ENCODE peak calls at places on chromosomes 13 and 19, in eight cellular contexts. One of them, this sample, is unnamed.

GRCh38 chr19:31348416-31349159 is 648 bp downstream of the TSHZ3 start:
- ATAC-seq in aorta: peak
- ATAC-seq in stimulated activated naive CD8-positive, alpha-beta T cell treated with anti-CD3 and anti-CD28 coated beads, Interleukin-15, Interleukin-2, amounts not matched to agents 100 U/mL and 50 U/mL, for 24 hours: no peak
- ATAC-seq in activated CD8-positive, alpha-beta T cell treated with anti-CD3 and anti-CD28 coated beads for 36 hours: peak
- ATAC-seq in WTC11: no peak
- ATAC-seq in RWPE2: peak
- ATAC-seq in activated T-cell treated with anti-CD3 and anti-CD28 coated beads, Interleukin-2, amount 50 U/mL, for 72 hours: peak
- ATAC-seq in HCT116: no peak
- ATAC-seq in this sample: peak

GRCh38 chr13:109155301-109155761 is 525.9 kb downstream of the MYO16 start:
- ATAC-seq in activated CD8-positive, alpha-beta T cell treated with anti-CD3 and anti-CD28 coated beads for 36 hours: no peak
- ATAC-seq in RWPE2: peak
- ATAC-seq in stimulated activated naive CD8-positive, alpha-beta T cell treated with anti-CD3 and anti-CD28 coated beads, Interleukin-15, Interleukin-2, amounts not matched to agents 100 U/mL and 50 U/mL, for 24 hours: no peak
- ATAC-seq in activated T-cell treated with anti-CD3 and anti-CD28 coated beads, Interleukin-2, amount 50 U/mL, for 72 hours: no peak
- ATAC-seq in WTC11: no peak
- ATAC-seq in aorta: peak
- ATAC-seq in HCT116: peak
- ATAC-seq in this sample: peak

GRCh38 chr19:8342684-8343482 is at the start of gene KANK3:
- ATAC-seq in activated CD8-positive, alpha-beta T cell treated with anti-CD3 and anti-CD28 coated beads for 36 hours: peak
- ATAC-seq in WTC11: peak
- ATAC-seq in stimulated activated naive CD8-positive, alpha-beta T cell treated with anti-CD3 and anti-CD28 coated beads, Interleukin-15, Interleukin-2, amounts not matched to agents 100 U/mL and 50 U/mL, for 24 hours: peak
- ATAC-seq in aorta: peak
- ATAC-seq in activated T-cell treated with anti-CD3 and anti-CD28 coated beads, Interleukin-2, amount 50 U/mL, for 72 hours: peak
- ATAC-seq in HCT116: peak
- ATAC-seq in RWPE2: peak
- ATAC-seq in this sample: peak

GRCh38 chr13:42375663-42376062 is 103.7 kb downstream of the AKAP11 start:
- ATAC-seq in activated T-cell treated with anti-CD3 and anti-CD28 coated beads, Interleukin-2, amount 50 U/mL, for 72 hours: no peak
- ATAC-seq in RWPE2: no peak
- ATAC-seq in WTC11: no peak
- ATAC-seq in activated CD8-positive, alpha-beta T cell treated with anti-CD3 and anti-CD28 coated beads for 36 hours: no peak
- ATAC-seq in HCT116: no peak
- ATAC-seq in aorta: no peak
- ATAC-seq in stimulated activated naive CD8-positive, alpha-beta T cell treated with anti-CD3 and anti-CD28 coated beads, Interleukin-15, Interleukin-2, amounts not matched to agents 100 U/mL and 50 U/mL, for 24 hours: no peak
- ATAC-seq in this sample: no peak

GRCh38 chr13:48318714-48319457 is 15.3 kb downstream of the RB1 start:
- ATAC-seq in RWPE2: no peak
- ATAC-seq in stimulated activated naive CD8-positive, alpha-beta T cell treated with anti-CD3 and anti-CD28 coated beads, Interleukin-15, Interleukin-2, amounts not matched to agents 100 U/mL and 50 U/mL, for 24 hours: no peak
- ATAC-seq in WTC11: no peak
- ATAC-seq in HCT116: no peak
- ATAC-seq in aorta: peak
- ATAC-seq in activated T-cell treated with anti-CD3 and anti-CD28 coated beads, Interleukin-2, amount 50 U/mL, for 72 hours: peak
- ATAC-seq in activated CD8-positive, alpha-beta T cell treated with anti-CD3 and anti-CD28 coated beads for 36 hours: peak
- ATAC-seq in this sample: peak

GRCh38 chr13:101747039-101747438 is 294.6 kb downstream of the ITGBL1 start:
- ATAC-seq in activated T-cell treated with anti-CD3 and anti-CD28 coated beads, Interleukin-2, amount 50 U/mL, for 72 hours: no peak
- ATAC-seq in RWPE2: no peak
- ATAC-seq in stimulated activated naive CD8-positive, alpha-beta T cell treated with anti-CD3 and anti-CD28 coated beads, Interleukin-15, Interleukin-2, amounts not matched to agents 100 U/mL and 50 U/mL, for 24 hours: no peak
- ATAC-seq in HCT116: no peak
- ATAC-seq in WTC11: no peak
- ATAC-seq in aorta: no peak
- ATAC-seq in activated CD8-positive, alpha-beta T cell treated with anti-CD3 and anti-CD28 coated beads for 36 hours: no peak
- ATAC-seq in this sample: no peak

GRCh38 chr13:98813993-98814392 is 61.5 kb upstream of the SLC15A1 start:
- ATAC-seq in HCT116: no peak
- ATAC-seq in aorta: no peak
- ATAC-seq in WTC11: no peak
- ATAC-seq in stimulated activated naive CD8-positive, alpha-beta T cell treated with anti-CD3 and anti-CD28 coated beads, Interleukin-15, Interleukin-2, amounts not matched to agents 100 U/mL and 50 U/mL, for 24 hours: no peak
- ATAC-seq in activated CD8-positive, alpha-beta T cell treated with anti-CD3 and anti-CD28 coated beads for 36 hours: no peak
- ATAC-seq in RWPE2: no peak
- ATAC-seq in activated T-cell treated with anti-CD3 and anti-CD28 coated beads, Interleukin-2, amount 50 U/mL, for 72 hours: peak
- ATAC-seq in this sample: no peak

GRCh38 chr13:103291693-103292572 is 225.7 kb upstream of the SLC10A2 start:
- ATAC-seq in HCT116: no peak
- ATAC-seq in activated CD8-positive, alpha-beta T cell treated with anti-CD3 and anti-CD28 coated beads for 36 hours: no peak
- ATAC-seq in stimulated activated naive CD8-positive, alpha-beta T cell treated with anti-CD3 and anti-CD28 coated beads, Interleukin-15, Interleukin-2, amounts not matched to agents 100 U/mL and 50 U/mL, for 24 hours: no peak
- ATAC-seq in WTC11: peak
- ATAC-seq in activated T-cell treated with anti-CD3 and anti-CD28 coated beads, Interleukin-2, amount 50 U/mL, for 72 hours: no peak
- ATAC-seq in aorta: no peak
- ATAC-seq in RWPE2: no peak
- ATAC-seq in this sample: no peak

GRCh38 chr19:44303976-44304568 is 753 bp downstream of the ZNF235 start:
- ATAC-seq in activated T-cell treated with anti-CD3 and anti-CD28 coated beads, Interleukin-2, amount 50 U/mL, for 72 hours: no peak
- ATAC-seq in WTC11: no peak
- ATAC-seq in stimulated activated naive CD8-positive, alpha-beta T cell treated with anti-CD3 and anti-CD28 coated beads, Interleukin-15, Interleukin-2, amounts not matched to agents 100 U/mL and 50 U/mL, for 24 hours: no peak
- ATAC-seq in HCT116: peak
- ATAC-seq in aorta: peak
- ATAC-seq in RWPE2: peak
- ATAC-seq in activated CD8-positive, alpha-beta T cell treated with anti-CD3 and anti-CD28 coated beads for 36 hours: peak
- ATAC-seq in this sample: no peak

GRCh38 chr13:100604909-100605308 is 16.3 kb upstream of the GGACT start:
- ATAC-seq in WTC11: no peak
- ATAC-seq in HCT116: no peak
- ATAC-seq in aorta: no peak
- ATAC-seq in activated CD8-positive, alpha-beta T cell treated with anti-CD3 and anti-CD28 coated beads for 36 hours: no peak
- ATAC-seq in stimulated activated naive CD8-positive, alpha-beta T cell treated with anti-CD3 and anti-CD28 coated beads, Interleukin-15, Interleukin-2, amounts not matched to agents 100 U/mL and 50 U/mL, for 24 hours: no peak
- ATAC-seq in RWPE2: no peak
- ATAC-seq in activated T-cell treated with anti-CD3 and anti-CD28 coated beads, Interleukin-2, amount 50 U/mL, for 72 hours: no peak
- ATAC-seq in this sample: no peak

GRCh38 chr13:35926859-35927530 is 204.2 kb downstream of the DCLK1 start:
- ATAC-seq in aorta: no peak
- ATAC-seq in stimulated activated naive CD8-positive, alpha-beta T cell treated with anti-CD3 and anti-CD28 coated beads, Interleukin-15, Interleukin-2, amounts not matched to agents 100 U/mL and 50 U/mL, for 24 hours: no peak
- ATAC-seq in activated T-cell treated with anti-CD3 and anti-CD28 coated beads, Interleukin-2, amount 50 U/mL, for 72 hours: no peak
- ATAC-seq in WTC11: no peak
- ATAC-seq in HCT116: no peak
- ATAC-seq in activated CD8-positive, alpha-beta T cell treated with anti-CD3 and anti-CD28 coated beads for 36 hours: no peak
- ATAC-seq in RWPE2: no peak
- ATAC-seq in this sample: peak

GRCh38 chr19:42595550-42596172 is 937 bp upstream of the CEACAM8 start:
- ATAC-seq in aorta: peak
- ATAC-seq in HCT116: no peak
- ATAC-seq in RWPE2: no peak
- ATAC-seq in stimulated activated naive CD8-positive, alpha-beta T cell treated with anti-CD3 and anti-CD28 coated beads, Interleukin-15, Interleukin-2, amounts not matched to agents 100 U/mL and 50 U/mL, for 24 hours: no peak
- ATAC-seq in activated T-cell treated with anti-CD3 and anti-CD28 coated beads, Interleukin-2, amount 50 U/mL, for 72 hours: no peak
- ATAC-seq in activated CD8-positive, alpha-beta T cell treated with anti-CD3 and anti-CD28 coated beads for 36 hours: no peak
- ATAC-seq in WTC11: no peak
- ATAC-seq in this sample: no peak

GRCh38 chr19:3161453-3161852 is 17.1 kb upstream of the S1PR4 start:
- ATAC-seq in stimulated activated naive CD8-positive, alpha-beta T cell treated with anti-CD3 and anti-CD28 coated beads, Interleukin-15, Interleukin-2, amounts not matched to agents 100 U/mL and 50 U/mL, for 24 hours: no peak
- ATAC-seq in aorta: no peak
- ATAC-seq in activated CD8-positive, alpha-beta T cell treated with anti-CD3 and anti-CD28 coated beads for 36 hours: no peak
- ATAC-seq in WTC11: no peak
- ATAC-seq in activated T-cell treated with anti-CD3 and anti-CD28 coated beads, Interleukin-2, amount 50 U/mL, for 72 hours: no peak
- ATAC-seq in RWPE2: peak
- ATAC-seq in HCT116: no peak
- ATAC-seq in this sample: no peak

GRCh38 chr13:98405107-98405571 is 171.8 kb downstream of the STK24 start:
- ATAC-seq in HCT116: peak
- ATAC-seq in activated CD8-positive, alpha-beta T cell treated with anti-CD3 and anti-CD28 coated beads for 36 hours: no peak
- ATAC-seq in RWPE2: no peak
- ATAC-seq in WTC11: peak
- ATAC-seq in activated T-cell treated with anti-CD3 and anti-CD28 coated beads, Interleukin-2, amount 50 U/mL, for 72 hours: no peak
- ATAC-seq in aorta: no peak
- ATAC-seq in stimulated activated naive CD8-positive, alpha-beta T cell treated with anti-CD3 and anti-CD28 coated beads, Interleukin-15, Interleukin-2, amounts not matched to agents 100 U/mL and 50 U/mL, for 24 hours: no peak
- ATAC-seq in this sample: no peak

GRCh38 chr13:80336335-80336734 is 4.6 kb downstream of the SPRY2 start:
- ATAC-seq in activated CD8-positive, alpha-beta T cell treated with anti-CD3 and anti-CD28 coated beads for 36 hours: no peak
- ATAC-seq in WTC11: no peak
- ATAC-seq in activated T-cell treated with anti-CD3 and anti-CD28 coated beads, Interleukin-2, amount 50 U/mL, for 72 hours: no peak
- ATAC-seq in RWPE2: no peak
- ATAC-seq in aorta: no peak
- ATAC-seq in HCT116: no peak
- ATAC-seq in stimulated activated naive CD8-positive, alpha-beta T cell treated with anti-CD3 and anti-CD28 coated beads, Interleukin-15, Interleukin-2, amounts not matched to agents 100 U/mL and 50 U/mL, for 24 hours: no peak
- ATAC-seq in this sample: no peak

GRCh38 chr19:41638624-41639023 is 11.8 kb upstream of the CEACAM4 start:
- ATAC-seq in RWPE2: no peak
- ATAC-seq in activated T-cell treated with anti-CD3 and anti-CD28 coated beads, Interleukin-2, amount 50 U/mL, for 72 hours: no peak
- ATAC-seq in aorta: no peak
- ATAC-seq in HCT116: no peak
- ATAC-seq in WTC11: no peak
- ATAC-seq in activated CD8-positive, alpha-beta T cell treated with anti-CD3 and anti-CD28 coated beads for 36 hours: no peak
- ATAC-seq in stimulated activated naive CD8-positive, alpha-beta T cell treated with anti-CD3 and anti-CD28 coated beads, Interleukin-15, Interleukin-2, amounts not matched to agents 100 U/mL and 50 U/mL, for 24 hours: no peak
- ATAC-seq in this sample: no peak

GRCh38 chr19:42185281-42185680 is 32.2 kb downstream of the DEDD2 start:
- ATAC-seq in aorta: no peak
- ATAC-seq in activated CD8-positive, alpha-beta T cell treated with anti-CD3 and anti-CD28 coated beads for 36 hours: peak
- ATAC-seq in activated T-cell treated with anti-CD3 and anti-CD28 coated beads, Interleukin-2, amount 50 U/mL, for 72 hours: peak
- ATAC-seq in RWPE2: no peak
- ATAC-seq in HCT116: no peak
- ATAC-seq in stimulated activated naive CD8-positive, alpha-beta T cell treated with anti-CD3 and anti-CD28 coated beads, Interleukin-15, Interleukin-2, amounts not matched to agents 100 U/mL and 50 U/mL, for 24 hours: peak
- ATAC-seq in WTC11: no peak
- ATAC-seq in this sample: peak

GRCh38 chr13:24128962-24129361 is 31.6 kb upstream of the SPATA13 start:
- ATAC-seq in RWPE2: no peak
- ATAC-seq in WTC11: no peak
- ATAC-seq in activated CD8-positive, alpha-beta T cell treated with anti-CD3 and anti-CD28 coated beads for 36 hours: no peak
- ATAC-seq in aorta: no peak
- ATAC-seq in stimulated activated naive CD8-positive, alpha-beta T cell treated with anti-CD3 and anti-CD28 coated beads, Interleukin-15, Interleukin-2, amounts not matched to agents 100 U/mL and 50 U/mL, for 24 hours: no peak
- ATAC-seq in HCT116: no peak
- ATAC-seq in activated T-cell treated with anti-CD3 and anti-CD28 coated beads, Interleukin-2, amount 50 U/mL, for 72 hours: no peak
- ATAC-seq in this sample: no peak

GRCh38 chr13:39881383-39881782 is 225.9 kb downstream of the COG6 start:
- ATAC-seq in activated T-cell treated with anti-CD3 and anti-CD28 coated beads, Interleukin-2, amount 50 U/mL, for 72 hours: no peak
- ATAC-seq in HCT116: no peak
- ATAC-seq in activated CD8-positive, alpha-beta T cell treated with anti-CD3 and anti-CD28 coated beads for 36 hours: no peak
- ATAC-seq in WTC11: no peak
- ATAC-seq in RWPE2: no peak
- ATAC-seq in stimulated activated naive CD8-positive, alpha-beta T cell treated with anti-CD3 and anti-CD28 coated beads, Interleukin-15, Interleukin-2, amounts not matched to agents 100 U/mL and 50 U/mL, for 24 hours: no peak
- ATAC-seq in aorta: no peak
- ATAC-seq in this sample: no peak

GRCh38 chr13:99566125-99567083 is 65.1 kb downstream of the TM9SF2 start:
- ATAC-seq in activated T-cell treated with anti-CD3 and anti-CD28 coated beads, Interleukin-2, amount 50 U/mL, for 72 hours: peak
- ATAC-seq in stimulated activated naive CD8-positive, alpha-beta T cell treated with anti-CD3 and anti-CD28 coated beads, Interleukin-15, Interleukin-2, amounts not matched to agents 100 U/mL and 50 U/mL, for 24 hours: peak
- ATAC-seq in WTC11: peak
- ATAC-seq in aorta: no peak
- ATAC-seq in activated CD8-positive, alpha-beta T cell treated with anti-CD3 and anti-CD28 coated beads for 36 hours: no peak
- ATAC-seq in HCT116: no peak
- ATAC-seq in RWPE2: no peak
- ATAC-seq in this sample: no peak

GRCh38 chr19:13844130-13844631 is 32.8 kb upstream of the NANOS3 start:
- ATAC-seq in WTC11: no peak
- ATAC-seq in RWPE2: peak
- ATAC-seq in activated CD8-positive, alpha-beta T cell treated with anti-CD3 and anti-CD28 coated beads for 36 hours: no peak
- ATAC-seq in stimulated activated naive CD8-positive, alpha-beta T cell treated with anti-CD3 and anti-CD28 coated beads, Interleukin-15, Interleukin-2, amounts not matched to agents 100 U/mL and 50 U/mL, for 24 hours: no peak
- ATAC-seq in activated T-cell treated with anti-CD3 and anti-CD28 coated beads, Interleukin-2, amount 50 U/mL, for 72 hours: no peak
- ATAC-seq in HCT116: no peak
- ATAC-seq in aorta: no peak
- ATAC-seq in this sample: no peak

GRCh38 chr19:42193706-42194105 is 23.8 kb downstream of the DEDD2 start:
- ATAC-seq in HCT116: no peak
- ATAC-seq in WTC11: no peak
- ATAC-seq in aorta: no peak
- ATAC-seq in RWPE2: no peak
- ATAC-seq in activated CD8-positive, alpha-beta T cell treated with anti-CD3 and anti-CD28 coated beads for 36 hours: no peak
- ATAC-seq in activated T-cell treated with anti-CD3 and anti-CD28 coated beads, Interleukin-2, amount 50 U/mL, for 72 hours: no peak
- ATAC-seq in stimulated activated naive CD8-positive, alpha-beta T cell treated with anti-CD3 and anti-CD28 coated beads, Interleukin-15, Interleukin-2, amounts not matched to agents 100 U/mL and 50 U/mL, for 24 hours: no peak
- ATAC-seq in this sample: no peak

GRCh38 chr13:73667756-73668155 is 466.4 kb downstream of the KLF12 start:
- ATAC-seq in aorta: no peak
- ATAC-seq in stimulated activated naive CD8-positive, alpha-beta T cell treated with anti-CD3 and anti-CD28 coated beads, Interleukin-15, Interleukin-2, amounts not matched to agents 100 U/mL and 50 U/mL, for 24 hours: no peak
- ATAC-seq in WTC11: no peak
- ATAC-seq in activated CD8-positive, alpha-beta T cell treated with anti-CD3 and anti-CD28 coated beads for 36 hours: no peak
- ATAC-seq in activated T-cell treated with anti-CD3 and anti-CD28 coated beads, Interleukin-2, amount 50 U/mL, for 72 hours: no peak
- ATAC-seq in HCT116: no peak
- ATAC-seq in RWPE2: no peak
- ATAC-seq in this sample: no peak

GRCh38 chr19:53536223-53536543 is 1.8 kb upstream of the ZNF331 start:
- ATAC-seq in aorta: no peak
- ATAC-seq in HCT116: no peak
- ATAC-seq in activated CD8-positive, alpha-beta T cell treated with anti-CD3 and anti-CD28 coated beads for 36 hours: no peak
- ATAC-seq in WTC11: no peak
- ATAC-seq in activated T-cell treated with anti-CD3 and anti-CD28 coated beads, Interleukin-2, amount 50 U/mL, for 72 hours: no peak
- ATAC-seq in RWPE2: no peak
- ATAC-seq in stimulated activated naive CD8-positive, alpha-beta T cell treated with anti-CD3 and anti-CD28 coated beads, Interleukin-15, Interleukin-2, amounts not matched to agents 100 U/mL and 50 U/mL, for 24 hours: no peak
- ATAC-seq in this sample: no peak

GRCh38 chr19:48975947-48976847 is 11.1 kb downstream of the FTL start:
- ATAC-seq in activated CD8-positive, alpha-beta T cell treated with anti-CD3 and anti-CD28 coated beads for 36 hours: peak
- ATAC-seq in WTC11: peak
- ATAC-seq in aorta: no peak
- ATAC-seq in stimulated activated naive CD8-positive, alpha-beta T cell treated with anti-CD3 and anti-CD28 coated beads, Interleukin-15, Interleukin-2, amounts not matched to agents 100 U/mL and 50 U/mL, for 24 hours: peak
- ATAC-seq in HCT116: peak
- ATAC-seq in activated T-cell treated with anti-CD3 and anti-CD28 coated beads, Interleukin-2, amount 50 U/mL, for 72 hours: peak
- ATAC-seq in RWPE2: no peak
- ATAC-seq in this sample: no peak

GRCh38 chr19:18672606-18673337 is 10.7 kb upstream of the CRTC1 start:
- ATAC-seq in activated CD8-positive, alpha-beta T cell treated with anti-CD3 and anti-CD28 coated beads for 36 hours: no peak
- ATAC-seq in WTC11: peak
- ATAC-seq in stimulated activated naive CD8-positive, alpha-beta T cell treated with anti-CD3 and anti-CD28 coated beads, Interleukin-15, Interleukin-2, amounts not matched to agents 100 U/mL and 50 U/mL, for 24 hours: no peak
- ATAC-seq in RWPE2: peak
- ATAC-seq in activated T-cell treated with anti-CD3 and anti-CD28 coated beads, Interleukin-2, amount 50 U/mL, for 72 hours: no peak
- ATAC-seq in HCT116: peak
- ATAC-seq in aorta: peak
- ATAC-seq in this sample: peak

GRCh38 chr19:41698746-41699230 is 9.6 kb upstream of the CEACAM5 start:
- ATAC-seq in activated T-cell treated with anti-CD3 and anti-CD28 coated beads, Interleukin-2, amount 50 U/mL, for 72 hours: no peak
- ATAC-seq in stimulated activated naive CD8-positive, alpha-beta T cell treated with anti-CD3 and anti-CD28 coated beads, Interleukin-15, Interleukin-2, amounts not matched to agents 100 U/mL and 50 U/mL, for 24 hours: no peak
- ATAC-seq in activated CD8-positive, alpha-beta T cell treated with anti-CD3 and anti-CD28 coated beads for 36 hours: no peak
- ATAC-seq in WTC11: no peak
- ATAC-seq in aorta: no peak
- ATAC-seq in HCT116: no peak
- ATAC-seq in RWPE2: no peak
- ATAC-seq in this sample: no peak

GRCh38 chr13:44368599-44369368 is 4.8 kb upstream of the SERP2 start:
- ATAC-seq in WTC11: no peak
- ATAC-seq in activated T-cell treated with anti-CD3 and anti-CD28 coated beads, Interleukin-2, amount 50 U/mL, for 72 hours: no peak
- ATAC-seq in stimulated activated naive CD8-positive, alpha-beta T cell treated with anti-CD3 and anti-CD28 coated beads, Interleukin-15, Interleukin-2, amounts not matched to agents 100 U/mL and 50 U/mL, for 24 hours: no peak
- ATAC-seq in HCT116: no peak
- ATAC-seq in activated CD8-positive, alpha-beta T cell treated with anti-CD3 and anti-CD28 coated beads for 36 hours: no peak
- ATAC-seq in aorta: no peak
- ATAC-seq in RWPE2: no peak
- ATAC-seq in this sample: no peak

GRCh38 chr13:64774915-64775314 is 2455.2 kb downstream of the PCDH9 start:
- ATAC-seq in RWPE2: no peak
- ATAC-seq in HCT116: no peak
- ATAC-seq in aorta: no peak
- ATAC-seq in WTC11: no peak
- ATAC-seq in activated T-cell treated with anti-CD3 and anti-CD28 coated beads, Interleukin-2, amount 50 U/mL, for 72 hours: no peak
- ATAC-seq in activated CD8-positive, alpha-beta T cell treated with anti-CD3 and anti-CD28 coated beads for 36 hours: no peak
- ATAC-seq in stimulated activated naive CD8-positive, alpha-beta T cell treated with anti-CD3 and anti-CD28 coated beads, Interleukin-15, Interleukin-2, amounts not matched to agents 100 U/mL and 50 U/mL, for 24 hours: no peak
- ATAC-seq in this sample: no peak

GRCh38 chr13:76472916-76473315 is 413.3 kb downstream of the KCTD12 start:
- ATAC-seq in aorta: no peak
- ATAC-seq in stimulated activated naive CD8-positive, alpha-beta T cell treated with anti-CD3 and anti-CD28 coated beads, Interleukin-15, Interleukin-2, amounts not matched to agents 100 U/mL and 50 U/mL, for 24 hours: no peak
- ATAC-seq in HCT116: no peak
- ATAC-seq in RWPE2: no peak
- ATAC-seq in activated CD8-positive, alpha-beta T cell treated with anti-CD3 and anti-CD28 coated beads for 36 hours: no peak
- ATAC-seq in activated T-cell treated with anti-CD3 and anti-CD28 coated beads, Interleukin-2, amount 50 U/mL, for 72 hours: no peak
- ATAC-seq in WTC11: no peak
- ATAC-seq in this sample: no peak

This sample was measured in gastroesophageal sphincter.